ENCODE peak calls at places on chromosomes 1 and 21, in seven cellular contexts. Y is activated T-cell treated with anti-CD3 and anti-CD28 coated beads for 4 hours; R is mucosa of descending colon; L is WTC11; M is activated CD4-positive, alpha-beta T cell treated with anti-CD3 and anti-CD28 coated beads, Interleukin-2, amount 50 U/mL, for 1 hour; P is NCI-H1092 treated with DMSO at 0.1 percent for 48 hours; S is amniotic stem cell. F is an unnamed sample.

GRCh38 chr1:39752703-39753102 is 14.0 kb downstream of the PPIE start:
- DNase-seq in M (no peak), S (no peak), Y (no peak), P (no peak), R (no peak), L (no peak), F (no peak)

GRCh38 chr1:228211091-228211870 is 3.4 kb downstream of the OBSCN start:
- DNase-seq in S (no peak), L (no peak), Y (no peak), M (no peak), R (no peak), P (no peak), F (no peak)

GRCh38 chr1:205226868-205227583 is 720 bp upstream of the TMCC2 start:
- DNase-seq in S (no peak), L (no peak), Y (no peak), M (no peak), P (peak), R (no peak), F (no peak)

GRCh38 chr1:73813726-73814125 is 384.2 kb downstream of the LRRIQ3 start:
- DNase-seq in M (no peak), L (no peak), S (no peak), R (peak), P (no peak), Y (no peak), F (no peak)

GRCh38 chr1:180971273-180971997 is 51.2 kb downstream of the STX6 start:
- DNase-seq in R (no peak), S (no peak), Y (no peak), P (no peak), M (no peak), L (no peak), F (no peak)

GRCh38 chr1:97084566-97084965 is 363.0 kb downstream of the PTBP2 start:
- DNase-seq in M (no peak), Y (no peak), P (no peak), L (no peak), S (no peak), R (no peak), F (no peak)

GRCh38 chr1:24275510-24275909 is 43.6 kb upstream of the GRHL3 start:
- DNase-seq in L (no peak), S (no peak), R (no peak), M (no peak), P (no peak), Y (no peak), F (no peak)

GRCh38 chr1:21651214-21652042 is 17.7 kb downstream of the RAP1GAP start:
- DNase-seq in L (peak), R (peak), Y (no peak), S (no peak), P (peak), M (peak), F (peak)

GRCh38 chr1:112172294-112172882 is 182.9 kb upstream of the KCND3 start:
- DNase-seq in R (peak), Y (no peak), M (no peak), L (peak), S (peak), P (no peak), F (no peak)

GRCh38 chr1:116737020-116737854 is 17.0 kb upstream of the CD2 start:
- DNase-seq in P (peak), R (peak), S (peak), Y (peak), M (peak), L (peak), F (peak)

GRCh38 chr1:86370627-86371026 is 25.5 kb downstream of the ODF2L start:
- DNase-seq in M (no peak), Y (no peak), R (no peak), L (no peak), S (peak), P (no peak), F (no peak)

GRCh38 chr1:11856698-11857097 is 2.0 kb downstream of the NPPB start:
- DNase-seq in P (no peak), S (no peak), M (no peak), R (no peak), L (no peak), Y (no peak), F (no peak)

GRCh38 chr1:228488818-228489674 is 1.9 kb downstream of the RNF187 start:
- DNase-seq in S (no peak), Y (no peak), L (no peak), P (peak), R (no peak), M (no peak), F (no peak)

GRCh38 chr1:217076902-217077301 is 353.7 kb upstream of the ESRRG start:
- DNase-seq in L (no peak), S (no peak), M (no peak), Y (no peak), P (peak), R (no peak), F (no peak)

GRCh38 chr1:220943319-220943718 is 64.1 kb downstream of the HLX start:
- DNase-seq in L (no peak), R (no peak), S (no peak), M (no peak), Y (no peak), P (no peak), F (no peak)

GRCh38 chr1:176717052-176717754 is 254.2 kb downstream of the PAPPA2 start:
- DNase-seq in L (no peak), M (no peak), R (no peak), S (no peak), Y (no peak), P (peak), F (no peak)

GRCh38 chr1:69258842-69259241 is 308.9 kb upstream of the LRRC7 start:
- DNase-seq in S (no peak), P (no peak), M (no peak), R (no peak), L (no peak), Y (no peak), F (no peak)

GRCh38 chr1:54390655-54391054 is 15.5 kb downstream of the SSBP3 start:
- DNase-seq in Y (no peak), L (no peak), P (no peak), S (no peak), R (no peak), M (no peak), F (no peak)

GRCh38 chr1:119453021-119453420 is 38.1 kb downstream of the HSD3B2 start:
- DNase-seq in M (no peak), Y (no peak), P (no peak), S (no peak), R (no peak), L (no peak), F (no peak)

GRCh38 chr1:32182060-32182459 is 2.6 kb downstream of the TXLNA start:
- DNase-seq in S (no peak), Y (no peak), P (no peak), L (no peak), M (no peak), R (no peak), F (no peak)

GRCh38 chr1:163528710-163529348 is 207.1 kb downstream of the NUF2 start:
- DNase-seq in L (no peak), S (peak), R (peak), M (no peak), P (peak), Y (no peak), F (no peak)

GRCh38 chr1:85654066-85654782 is 54.0 kb downstream of the ZNHIT6 start:
- DNase-seq in R (no peak), S (peak), P (no peak), Y (no peak), L (no peak), M (no peak), F (no peak)

GRCh38 chr1:28136636-28137613 is 39.6 kb downstream of the PTAFR start:
- DNase-seq in S (no peak), R (no peak), M (no peak), L (no peak), Y (no peak), P (no peak), F (no peak)

GRCh38 chr21:44301961-44302406 is 2.1 kb downstream of the PFKL start:
- DNase-seq in S (no peak), M (no peak), P (peak), R (peak), Y (no peak), L (no peak), F (no peak)

GRCh38 chr1:98739762-98740161 is 78.2 kb downstream of the SNX7 start:
- DNase-seq in P (no peak), R (no peak), S (no peak), M (no peak), L (no peak), Y (no peak), F (no peak)

GRCh38 chr21:43317959-43318358 is 109.0 kb downstream of the SIK1 start:
- DNase-seq in P (no peak), Y (no peak), S (no peak), R (no peak), M (no peak), L (no peak), F (no peak)

GRCh38 chr1:176515310-176515709 is 52.3 kb downstream of the PAPPA2 start:
- DNase-seq in S (no peak), L (no peak), R (no peak), M (no peak), P (peak), Y (no peak), F (no peak)

GRCh38 chr1:245788269-245788668 is 633.5 kb downstream of the KIF26B start:
- DNase-seq in P (no peak), M (no peak), L (no peak), Y (no peak), S (peak), R (no peak), F (no peak)

GRCh38 chr1:8281843-8282509 is 35.9 kb upstream of the SLC45A1 start:
- DNase-seq in R (no peak), S (no peak), P (no peak), L (no peak), Y (no peak), M (no peak), F (no peak)

GRCh38 chr1:54107131-54107530 is 45.7 kb downstream of the CDCP2 start:
- DNase-seq in L (no peak), Y (no peak), P (no peak), R (no peak), M (no peak), S (no peak), F (no peak)

GRCh38 chr1:158794247-158794646 is 13.2 kb upstream of the OR6N2 start:
- DNase-seq in P (no peak), S (no peak), Y (no peak), M (no peak), L (no peak), R (no peak), F (no peak)

GRCh38 chr1:180851995-180852887 is 60.5 kb upstream of the KIAA1614 start:
- DNase-seq in Y (no peak), S (no peak), L (no peak), R (no peak), M (no peak), P (no peak), F (no peak)

GRCh38 chr1:68112835-68113243 is 62.4 kb upstream of the DIRAS3 start:
- DNase-seq in L (no peak), P (no peak), M (no peak), S (peak), Y (no peak), R (no peak), F (no peak)

GRCh38 chr1:153945131-153945794 is 1.3 kb downstream of the DENND4B start:
- DNase-seq in S (no peak), M (peak), P (no peak), L (no peak), R (peak), Y (peak), F (peak)